ENCODE peak calls at places on chromosomes 13 and 19, in ten cellular contexts. K is left ventricle myocardium inferior; N is neuronal stem cell; Q is heart right ventricle; I is fibroblast of lung; L is GM23338; V is keratinocyte; S is CD8-positive, alpha-beta T cell; A is tibial artery; Y is lung. H is an unnamed sample.

GRCh38 chr19:13155472-13156284 is 5.5 kb downstream of the IER2 start:
- DNase-seq in Y (peak; percentile 70), N (peak; percentile 83), S (peak; percentile 69), Q (peak; percentile 86), I (peak; percentile 69), A (peak; percentile 74), K (peak; percentile 86), L (peak; percentile 93), V (no peak), H (no peak)

GRCh38 chr13:41767801-41768200 is 193.1 kb downstream of the VWA8 start:
- DNase-seq in K (no peak), A (no peak), L (no peak), Q (no peak), Y (no peak), S (no peak), I (peak; percentile 33), N (no peak), V (no peak), H (peak; percentile 39)

GRCh38 chr13:27405521-27406134 is 18.8 kb upstream of the GTF3A start:
- DNase-seq in A (no peak), I (no peak), Q (no peak), L (no peak), N (no peak), Y (no peak), V (no peak), S (no peak), K (no peak), H (no peak)

GRCh38 chr19:10517760-10518443 is 655 bp upstream of the S1PR5 start:
- DNase-seq in I (no peak), A (no peak), K (no peak), V (no peak), Q (peak; percentile 31), N (no peak), Y (no peak), S (no peak), L (peak; percentile 57), H (no peak)

GRCh38 chr19:42269518-42270345 is 680 bp downstream of the CIC start:
- DNase-seq in K (no peak), N (no peak), Q (no peak), L (no peak), V (no peak), S (no peak), I (no peak), Y (peak; percentile 30), A (no peak), H (peak; percentile 45)

GRCh38 chr19:58154679-58155648 is 4.4 kb upstream of the ZNF329 start:
- DNase-seq in V (peak; percentile 41), N (peak; percentile 97), Y (peak; percentile 97), L (peak; percentile 98), A (peak; percentile 92), S (peak; percentile 99), I (peak; percentile 92), K (peak; percentile 97), Q (peak; percentile 99), H (peak; percentile 88)

GRCh38 chr13:33270906-33271538 is 14.5 kb downstream of the STARD13 start:
- DNase-seq in N (no peak), A (no peak), L (no peak), K (no peak), Q (no peak), V (no peak), S (no peak), I (peak; percentile 86), Y (no peak), H (no peak)

GRCh38 chr13:44165895-44166496 is 207.6 kb upstream of the SERP2 start:
- DNase-seq in L (peak; percentile 57), K (no peak), I (no peak), Q (no peak), S (no peak), V (no peak), A (no peak), Y (peak; percentile 18), N (no peak), H (no peak)

GRCh38 chr19:7562646-7563393 is 27.3 kb downstream of the PNPLA6 start:
- DNase-seq in S (no peak), Y (no peak), L (peak; percentile 38), I (no peak), A (no peak), N (no peak), K (no peak), Q (no peak), V (no peak), H (no peak)

GRCh38 chr13:108020027-108020426 is 195.3 kb downstream of the LIG4 start:
- DNase-seq in Y (no peak), A (no peak), V (no peak), K (no peak), I (no peak), N (no peak), Q (no peak), L (no peak), S (no peak), H (no peak)

GRCh38 chr13:33108620-33109019 is 92.4 kb downstream of the KL start:
- DNase-seq in Y (no peak), N (no peak), S (no peak), I (peak; percentile 81), K (no peak), A (no peak), V (no peak), L (no peak), Q (no peak), H (no peak)

GRCh38 chr19:15173746-15174404 is 26.9 kb downstream of the NOTCH3 start:
- DNase-seq in N (no peak), L (peak; percentile 49), S (no peak), Q (no peak), K (no peak), I (peak; percentile 25), A (no peak), Y (no peak), V (no peak), H (no peak)

GRCh38 chr19:51325161-51325979 is 13.9 kb downstream of the IGLON5 start:
- DNase-seq in S (no peak), N (no peak), I (no peak), L (no peak), K (no peak), Q (no peak), V (no peak), A (no peak), Y (no peak), H (no peak)

GRCh38 chr19:7900401-7900870 is 3.2 kb upstream of the MAP2K7 start:
- DNase-seq in I (no peak), V (no peak), A (no peak), N (no peak), L (no peak), S (no peak), Q (no peak), Y (no peak), K (no peak), H (no peak)

GRCh38 chr19:39727070-39727800 is 10.6 kb downstream of the CLC start:
- DNase-seq in V (no peak), Q (no peak), A (no peak), Y (no peak), K (no peak), N (no peak), S (no peak), I (no peak), L (no peak), H (no peak)

GRCh38 chr13:97459215-97459772 is 25.3 kb downstream of the RAP2A start:
- DNase-seq in I (no peak), L (no peak), S (no peak), N (no peak), V (no peak), Y (no peak), K (no peak), Q (no peak), A (no peak), H (no peak)

GRCh38 chr19:52522555-52522954 is 4.9 kb upstream of the ZNF808 start:
- DNase-seq in K (no peak), A (no peak), Y (no peak), L (peak; percentile 90), I (no peak), S (no peak), V (no peak), N (no peak), Q (no peak), H (no peak)

GRCh38 chr19:2273356-2274184 is 8.4 kb downstream of the PEAK3 start:
- DNase-seq in I (peak; percentile 66), L (peak; percentile 96), V (no peak), A (peak; percentile 54), Y (peak; percentile 76), K (peak; percentile 78), Q (peak; percentile 82), N (peak; percentile 80), S (peak; percentile 66), H (peak; percentile 84)
- H3K27ac ChIP-seq in I (peak overlapping the region; percentile 57), L (peak overlapping the region; percentile 98), V (no peak overlapping the region), A (peak overlapping the region; percentile 25), Y (peak overlapping the region; percentile 76), K (peak overlapping the region; percentile 98), Q (peak overlapping the region; percentile 80), N (peak overlapping the region; percentile 71), S (peak overlapping the region; percentile 58), H (no peak overlapping the region)

DNA sequence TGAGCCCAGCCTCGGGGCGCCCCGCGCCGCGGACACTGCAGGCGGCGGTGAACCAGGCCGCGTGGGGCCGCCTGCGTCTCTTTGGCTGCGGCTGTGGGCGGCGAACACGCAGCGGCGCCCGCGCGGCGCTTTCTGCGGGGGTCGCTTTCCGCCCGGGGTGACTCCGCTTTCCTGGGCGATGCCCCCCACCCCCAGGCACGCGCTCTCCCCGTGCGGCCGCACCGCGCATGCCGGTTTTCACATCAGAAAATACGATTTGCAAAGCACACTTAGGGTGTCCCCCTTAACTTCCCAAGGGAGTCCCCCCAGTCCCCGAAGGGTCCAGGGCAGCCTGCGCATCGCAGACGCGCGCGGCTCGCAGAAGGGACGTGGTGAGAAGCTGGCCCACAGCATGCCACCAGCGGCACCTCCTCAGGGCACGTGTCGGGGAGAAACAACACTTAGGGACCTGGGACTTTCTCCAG is 5.3 kb downstream of the F7 start:
- DNase-seq in I (no peak), V (no peak), Y (no peak), L (no peak), S (no peak), N (no peak), A (no peak), K (no peak), Q (no peak), H (no peak)
- H3K4me3 ChIP-seq in I (no peak overlapping the region), V (no peak overlapping the region), Y (no peak overlapping the region), L (peak overlapping the region; percentile 54), S (peak overlapping the region; percentile 61), N (peak overlapping the region; percentile 76), A (peak overlapping the region; percentile 30), K (peak overlapping the region; percentile 68), Q (peak overlapping the region; percentile 51), H (no peak overlapping the region)

GRCh38 chr13:99857738-99858137 is 113.8 kb downstream of the ZIC5 start:
- DNase-seq in L (no peak), I (no peak), V (no peak), Y (no peak), K (no peak), N (no peak), A (no peak), Q (no peak), S (no peak), H (peak; percentile 39)
- H3K27ac ChIP-seq in L (no peak overlapping the region), I (no peak overlapping the region), V (no peak overlapping the region), Y (no peak overlapping the region), K (no peak overlapping the region), N (no peak overlapping the region), A (no peak overlapping the region), Q (no peak overlapping the region), S (no peak overlapping the region), H (no peak overlapping the region)

DNA sequence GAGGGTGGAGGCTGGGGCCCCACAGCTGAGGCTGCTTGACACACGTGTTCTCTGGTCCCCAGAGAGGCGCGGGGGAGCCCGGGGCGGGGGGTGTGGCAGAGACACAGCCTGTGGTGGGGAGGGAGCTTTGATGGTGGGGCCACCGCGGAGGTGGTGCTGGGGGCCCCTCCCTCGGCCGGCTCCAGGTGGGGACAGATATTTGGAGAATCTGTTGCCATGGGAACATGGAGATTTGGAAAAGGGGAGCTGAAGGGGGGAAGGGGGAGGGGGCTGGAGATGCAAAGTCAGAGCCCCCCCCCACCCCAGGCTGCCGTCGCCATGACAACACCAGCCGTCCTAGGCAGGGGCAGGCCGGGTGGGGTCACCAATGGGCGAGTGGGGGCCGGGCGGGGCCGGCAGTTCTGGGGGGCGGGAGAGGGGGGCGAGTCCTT is 1.2 kb downstream of the PRKCG start:
- DNase-seq in I (no peak), N (no peak), K (no peak), S (no peak), A (no peak), Y (no peak), V (no peak), L (peak; percentile 67), Q (no peak), H (no peak)
- H3K4me3 ChIP-seq in I (no peak overlapping the region), N (peak overlapping the region; percentile 84), K (no peak overlapping the region), S (no peak overlapping the region), A (no peak overlapping the region), Y (no peak overlapping the region), V (no peak overlapping the region), L (peak overlapping the region; percentile 89), Q (no peak overlapping the region), H (no peak overlapping the region)

H was measured in SJSA1.